ENCODE peak calls at places on chromosome 16, in nine cellular contexts. D is T-helper 1 cell; F is epithelial cell of esophagus; E is neural progenitor cell; G is effector memory CD8-positive, alpha-beta T cell; Q is HS-5; W is GM23248; L is A549; A is NCI-H1930. S is an unnamed sample.

GRCh38 chr16:67872631-67873434 is at the start of gene EDC4:
- DNase-seq in D (peak), F (peak), E (peak), G (peak), Q (no peak), W (peak), L (peak), A (peak), S (peak)

GRCh38 chr16:1985466-1986150 is 1.6 kb downstream of the GFER start:
- DNase-seq in D (no peak), F (no peak), E (no peak), G (no peak), Q (no peak), W (no peak), L (no peak), A (no peak), S (no peak)

GRCh38 chr16:81779540-81780320 is 639 bp downstream of the PLCG2 start:
- DNase-seq in D (no peak), F (peak), E (peak), G (no peak), Q (no peak), W (peak), L (peak), A (no peak), S (no peak)

GRCh38 chr16:54928016-54928356 is 2.7 kb upstream of the IRX5 start:
- DNase-seq in D (no peak), F (peak), E (peak), G (no peak), Q (no peak), W (peak), L (no peak), A (no peak), S (no peak)

GRCh38 chr16:46612121-46612520 is 9.1 kb downstream of the SHCBP1 start:
- DNase-seq in D (no peak), F (no peak), E (no peak), G (no peak), Q (no peak), W (no peak), L (no peak), A (no peak), S (no peak)

GRCh38 chr16:77290451-77291110 is 91.4 kb downstream of the SYCE1L start:
- DNase-seq in D (no peak), F (peak), E (no peak), G (no peak), Q (no peak), W (peak), L (no peak), A (no peak), S (no peak)

GRCh38 chr16:72921620-72922019 is 126.3 kb downstream of the ZFHX3 start:
- DNase-seq in D (no peak), F (no peak), E (no peak), G (no peak), Q (no peak), W (peak), L (no peak), A (no peak), S (no peak)

GRCh38 chr16:85978976-85979375 is 80.0 kb downstream of the IRF8 start:
- DNase-seq in D (no peak), F (no peak), E (no peak), G (no peak), Q (no peak), W (no peak), L (no peak), A (no peak), S (no peak)

GRCh38 chr16:5604770-5605169 is 507.2 kb upstream of the EEF2KMT start:
- DNase-seq in D (no peak), F (no peak), E (peak), G (no peak), Q (no peak), W (no peak), L (peak), A (peak), S (no peak)

GRCh38 chr16:66427036-66427446 is at the start of gene BEAN1:
- DNase-seq in D (no peak), F (peak), E (peak), G (no peak), Q (no peak), W (peak), L (peak), A (no peak), S (no peak)

GRCh38 chr16:19994771-19995170 is 78.9 kb downstream of the GPR139 start:
- DNase-seq in D (no peak), F (no peak), E (no peak), G (no peak), Q (no peak), W (no peak), L (no peak), A (no peak), S (no peak)

GRCh38 chr16:4894276-4895150 is 42.4 kb downstream of the PPL start:
- DNase-seq in D (no peak), F (no peak), E (no peak), G (no peak), Q (no peak), W (peak), L (peak), A (no peak), S (no peak)

GRCh38 chr16:28865722-28866453 is 2.2 kb downstream of the SH2B1 start:
- DNase-seq in D (peak), F (no peak), E (no peak), G (no peak), Q (no peak), W (no peak), L (no peak), A (no peak), S (no peak)

GRCh38 chr16:70395345-70395901 is 43.5 kb downstream of the ST3GAL2 start:
- DNase-seq in D (peak), F (peak), E (peak), G (peak), Q (no peak), W (peak), L (peak), A (no peak), S (peak)